ENCODE peak calls at places on chromosomes 3 and 15, in ten cellular contexts. D is progenitor cell of endocrine pancreas; W is uterus; P is MCF 10A; C is occipital lobe; V is SJSA1; Y is activated CD4-positive, alpha-beta T cell treated with anti-CD3 and anti-CD28 coated beads, Interleukin-2, amount 10 ng/mL, durations not matched to agents 7 days and 5 days; J is cardiac muscle cell; M is posterior cingulate gyrus; Z is LoVo. K is an unnamed sample.

GRCh38 chr15:75042730-75043508 is 19.5 kb downstream of the PPCDC start:
- DNase-seq in M (peak), C (peak), W (peak), P (peak), J (peak), V (peak), Y (peak), Z (peak), D (peak), K (peak)

GRCh38 chr3:25897019-25897418 is 107.1 kb downstream of the OXSM start:
- DNase-seq in C (no peak), V (no peak), D (no peak), W (no peak), P (peak), Z (peak), Y (no peak), M (no peak), J (peak), K (peak)

GRCh38 chr3:55282994-55283393 is 204.1 kb downstream of the WNT5A start:
- DNase-seq in Y (no peak), V (no peak), M (no peak), C (no peak), W (no peak), J (no peak), Z (no peak), D (no peak), P (no peak), K (peak)

GRCh38 chr3:51355891-51356578 is 29.1 kb upstream of the MANF start:
- DNase-seq in W (no peak), Y (no peak), D (no peak), P (no peak), V (no peak), M (no peak), C (no peak), Z (no peak), J (no peak), K (no peak)

GRCh38 chr15:73352082-73352481 is 16.7 kb downstream of the HCN4 start:
- DNase-seq in D (no peak), V (no peak), Y (no peak), W (no peak), J (no peak), Z (no peak), C (no peak), P (no peak), M (peak), K (no peak)

GRCh38 chr15:88912500-88912921 is 668 bp downstream of the MFGE8 start:
- DNase-seq in J (peak), V (peak), W (no peak), M (no peak), C (no peak), Y (no peak), P (peak), D (no peak), Z (no peak), K (peak)

GRCh38 chr3:155233213-155233612 is 60.3 kb downstream of the STRIT1 start:
- DNase-seq in Z (peak), C (peak), J (peak), D (no peak), M (no peak), V (peak), Y (no peak), P (peak), W (peak), K (no peak)

GRCh38 chr3:100002599-100003350 is 111.5 kb downstream of the FILIP1L start:
- DNase-seq in V (peak), Z (peak), J (no peak), D (no peak), P (peak), C (no peak), Y (no peak), W (peak), M (no peak), K (no peak)

GRCh38 chr3:126657901-126658300 is 3.0 kb upstream of the TXNRD3 start:
- DNase-seq in W (no peak), Y (no peak), D (no peak), V (no peak), J (no peak), Z (no peak), M (no peak), C (no peak), P (no peak), K (no peak)

GRCh38 chr3:150945226-150945625 is 27.3 kb downstream of the CLRN1 start:
- DNase-seq in C (no peak), Z (no peak), M (no peak), W (no peak), V (no peak), D (no peak), Y (no peak), J (no peak), P (peak), K (no peak)

GRCh38 chr3:39255503-39256325 is 24.1 kb downstream of the CX3CR1 start:
- DNase-seq in D (no peak), J (no peak), P (no peak), C (no peak), M (no peak), Z (no peak), V (no peak), Y (no peak), W (no peak), K (no peak)

GRCh38 chr15:56741541-56741940 is 8.2 kb upstream of the ZNF280D start:
- DNase-seq in C (no peak), P (no peak), J (no peak), D (no peak), Z (no peak), M (no peak), Y (no peak), V (no peak), W (no peak), K (no peak)

GRCh38 chr3:15630646-15631350 is 29.3 kb downstream of the BTD start:
- DNase-seq in D (no peak), M (no peak), Y (no peak), V (peak), W (no peak), Z (no peak), P (peak), J (no peak), C (no peak), K (no peak)

GRCh38 chr3:64082411-64082810 is 59.1 kb upstream of the PSMD6 start:
- DNase-seq in J (no peak), Y (no peak), V (no peak), P (no peak), D (no peak), M (no peak), C (no peak), W (no peak), Z (no peak), K (no peak)

GRCh38 chr3:45011756-45012441 is 14.2 kb upstream of the CLEC3B start:
- DNase-seq in W (peak), J (no peak), V (peak), Z (no peak), C (no peak), M (no peak), Y (no peak), D (no peak), P (peak), K (no peak)

GRCh38 chr3:111864821-111865656 is 6.0 kb downstream of the PHLDB2 start:
- DNase-seq in D (no peak), P (no peak), V (peak), J (peak), M (no peak), W (no peak), Z (no peak), Y (no peak), C (no peak), K (no peak)

K was measured in neural crest cell.